ENCODE peak calls at places on chromosome 3, in eight cellular contexts. H is astrocyte of the spinal cord, U is neural progenitor cell, T is HFFc6, E is dorsolateral prefrontal cortex, I is B cell, S is lower lobe of right lung, P is foreskin fibroblast. A is an unnamed sample.

GRCh38 chr3:27094721-27095120 is 274.5 kb downstream of the NEK10 start:
- DNase-seq in H (no peak), U (no peak), T (no peak), E (no peak), I (no peak), S (no peak), P (no peak), A (no peak)

GRCh38 chr3:95994338-95994737 is 820.1 kb upstream of the EPHA6 start:
- DNase-seq in H (no peak), U (no peak), T (no peak), E (no peak), I (no peak), S (no peak), P (no peak), A (no peak)

GRCh38 chr3:98376631-98377030 is 13.8 kb upstream of the OR5K3 start:
- DNase-seq in H (no peak), U (no peak), T (no peak), E (no peak), I (no peak), S (no peak), P (no peak), A (no peak)

GRCh38 chr3:194367992-194368841 is 1.3 kb downstream of the LRRC15 start:
- DNase-seq in H (peak), U (peak), T (peak), E (no peak), I (no peak), S (no peak), P (peak), A (no peak)

GRCh38 chr3:122974764-122975162 is 52.8 kb downstream of the SEMA5B start:
- DNase-seq in H (peak), U (no peak), T (no peak), E (no peak), I (no peak), S (no peak), P (peak), A (no peak)

GRCh38 chr3:124972457-124972856 is 37.9 kb upstream of the MUC13 start:
- DNase-seq in H (no peak), U (no peak), T (no peak), E (no peak), I (no peak), S (no peak), P (no peak), A (no peak)

GRCh38 chr3:123478314-123478713 is 29.4 kb upstream of the ADCY5 start:
- DNase-seq in H (no peak), U (no peak), T (no peak), E (no peak), I (no peak), S (no peak), P (no peak), A (no peak)

GRCh38 chr3:129463736-129464135 is 23.7 kb downstream of the IFT122 start:
- DNase-seq in H (no peak), U (no peak), T (no peak), E (no peak), I (no peak), S (no peak), P (no peak), A (no peak)

GRCh38 chr3:52498134-52499054 is 3.3 kb downstream of the STAB1 start:
- DNase-seq in H (peak), U (no peak), T (no peak), E (no peak), I (peak), S (peak), P (peak), A (no peak)

GRCh38 chr3:168802761-168803160 is 707.0 kb upstream of the GOLIM4 start:
- DNase-seq in H (no peak), U (no peak), T (no peak), E (no peak), I (no peak), S (no peak), P (no peak), A (no peak)

GRCh38 chr3:151384741-151385174 is at the start of gene P2RY12:
- DNase-seq in H (no peak), U (no peak), T (no peak), E (no peak), I (no peak), S (no peak), P (no peak), A (no peak)

GRCh38 chr3:58251653-58252052 is 14.1 kb downstream of the ABHD6 start:
- DNase-seq in H (peak), U (no peak), T (no peak), E (no peak), I (no peak), S (no peak), P (no peak), A (no peak)

GRCh38 chr3:73383470-73384049 is 241.2 kb downstream of the PDZRN3 start:
- DNase-seq in H (no peak), U (no peak), T (no peak), E (no peak), I (no peak), S (no peak), P (no peak), A (no peak)

GRCh38 chr3:126835472-126836219 is 131.6 kb downstream of the CHCHD6 start:
- DNase-seq in H (peak), U (no peak), T (peak), E (no peak), I (no peak), S (no peak), P (peak), A (no peak)

GRCh38 chr3:97864-98263 is 98.7 kb upstream of the CHL1 start:
- DNase-seq in H (no peak), U (no peak), T (no peak), E (no peak), I (no peak), S (no peak), P (no peak), A (no peak)

GRCh38 chr3:123791898-123792297 is 92.2 kb downstream of the MYLK start:
- DNase-seq in H (peak), U (no peak), T (peak), E (peak), I (no peak), S (no peak), P (peak), A (no peak)

GRCh38 chr3:196631655-196632032 is 7.8 kb upstream of the NRROS start:
- DNase-seq in H (no peak), U (no peak), T (no peak), E (no peak), I (no peak), S (no peak), P (no peak), A (no peak)

GRCh38 chr3:86954226-86954625 is 36.7 kb downstream of the VGLL3 start:
- DNase-seq in H (no peak), U (no peak), T (peak), E (no peak), I (no peak), S (no peak), P (no peak), A (no peak)

GRCh38 chr3:163573324-163573723 is 1505.0 kb downstream of the SI start:
- DNase-seq in H (no peak), U (no peak), T (no peak), E (no peak), I (no peak), S (no peak), P (no peak), A (no peak)

GRCh38 chr3:182325213-182325941 is 467.9 kb upstream of the ATP11B start:
- DNase-seq in H (peak), U (no peak), T (no peak), E (no peak), I (no peak), S (no peak), P (no peak), A (no peak)

GRCh38 chr3:100289339-100289738 is 28.5 kb downstream of the TBC1D23 start:
- DNase-seq in H (no peak), U (no peak), T (peak), E (no peak), I (no peak), S (no peak), P (no peak), A (no peak)

GRCh38 chr3:179333084-179333483 is 10.3 kb downstream of the ZNF639 start:
- DNase-seq in H (no peak), U (no peak), T (no peak), E (no peak), I (no peak), S (no peak), P (no peak), A (no peak)

GRCh38 chr3:114878119-114878839 is 268.8 kb downstream of the ZBTB20 start:
- DNase-seq in H (peak), U (no peak), T (peak), E (no peak), I (no peak), S (no peak), P (peak), A (no peak)

GRCh38 chr3:71926242-71926560 is 141.3 kb upstream of the PROK2 start:
- DNase-seq in H (peak), U (peak), T (no peak), E (no peak), I (no peak), S (no peak), P (no peak), A (no peak)

GRCh38 chr3:124097362-124098120 is 105.6 kb upstream of the ROPN1 start:
- DNase-seq in H (no peak), U (no peak), T (no peak), E (no peak), I (no peak), S (no peak), P (no peak), A (no peak)

GRCh38 chr3:42101048-42101447 is 9.9 kb downstream of the TRAK1 start:
- DNase-seq in H (peak), U (no peak), T (peak), E (no peak), I (no peak), S (peak), P (peak), A (no peak)

GRCh38 chr3:25831578-25831977 is 41.7 kb downstream of the OXSM start:
- DNase-seq in H (peak), U (peak), T (peak), E (no peak), I (no peak), S (no peak), P (peak), A (no peak)

GRCh38 chr3:159732172-159733111 is 256.2 kb upstream of the IL12A start:
- DNase-seq in H (peak), U (peak), T (peak), E (no peak), I (no peak), S (no peak), P (peak), A (no peak)

GRCh38 chr3:14216257-14217048 is 37.8 kb downstream of the LSM3 start:
- DNase-seq in H (peak), U (peak), T (no peak), E (peak), I (peak), S (no peak), P (no peak), A (no peak)

GRCh38 chr3:120894285-120894684 is 13.7 kb upstream of the STXBP5L start:
- DNase-seq in H (peak), U (peak), T (peak), E (no peak), I (no peak), S (no peak), P (no peak), A (no peak)

GRCh38 chr3:169120928-169121327 is 542.6 kb downstream of the MECOM start:
- DNase-seq in H (no peak), U (no peak), T (no peak), E (no peak), I (no peak), S (no peak), P (no peak), A (no peak)

GRCh38 chr3:26712211-26713026 is 89.8 kb downstream of the LRRC3B start:
- DNase-seq in H (peak), U (peak), T (no peak), E (no peak), I (no peak), S (no peak), P (no peak), A (no peak)

GRCh38 chr3:157544501-157545139 is 41.4 kb upstream of the VEPH1 start:
- DNase-seq in H (peak), U (no peak), T (no peak), E (no peak), I (no peak), S (no peak), P (peak), A (no peak)

GRCh38 chr3:34056951-34057390 is 258.5 kb downstream of the PDCD6IP start:
- DNase-seq in H (peak), U (no peak), T (no peak), E (no peak), I (no peak), S (no peak), P (no peak), A (no peak)

GRCh38 chr3:23761440-23761896 is 44.3 kb upstream of the UBE2E1 start:
- DNase-seq in H (peak), U (peak), T (peak), E (no peak), I (no peak), S (no peak), P (peak), A (no peak)
- TF ChIP-seq CTCF in H (peak), U (peak), T (peak), E (no peak), I (no peak), S (peak), P (peak), A (peak)

GRCh38 chr3:192928720-192929119 is 11.1 kb upstream of the MB21D2 start:
- DNase-seq in H (no peak), U (no peak), T (no peak), E (no peak), I (no peak), S (no peak), P (no peak), A (no peak)
- TF ChIP-seq CTCF in H (no peak), U (no peak), T (no peak), E (no peak), I (no peak), S (no peak), P (no peak), A (no peak)

GRCh38 chr3:175294793-175295192 is 435.7 kb downstream of the NAALADL2 start:
- DNase-seq in H (no peak), U (no peak), T (no peak), E (no peak), I (no peak), S (no peak), P (no peak), A (no peak)
- TF ChIP-seq CTCF in H (no peak), U (no peak), T (no peak), E (no peak), I (no peak), S (no peak), P (no peak), A (no peak)

DNA sequence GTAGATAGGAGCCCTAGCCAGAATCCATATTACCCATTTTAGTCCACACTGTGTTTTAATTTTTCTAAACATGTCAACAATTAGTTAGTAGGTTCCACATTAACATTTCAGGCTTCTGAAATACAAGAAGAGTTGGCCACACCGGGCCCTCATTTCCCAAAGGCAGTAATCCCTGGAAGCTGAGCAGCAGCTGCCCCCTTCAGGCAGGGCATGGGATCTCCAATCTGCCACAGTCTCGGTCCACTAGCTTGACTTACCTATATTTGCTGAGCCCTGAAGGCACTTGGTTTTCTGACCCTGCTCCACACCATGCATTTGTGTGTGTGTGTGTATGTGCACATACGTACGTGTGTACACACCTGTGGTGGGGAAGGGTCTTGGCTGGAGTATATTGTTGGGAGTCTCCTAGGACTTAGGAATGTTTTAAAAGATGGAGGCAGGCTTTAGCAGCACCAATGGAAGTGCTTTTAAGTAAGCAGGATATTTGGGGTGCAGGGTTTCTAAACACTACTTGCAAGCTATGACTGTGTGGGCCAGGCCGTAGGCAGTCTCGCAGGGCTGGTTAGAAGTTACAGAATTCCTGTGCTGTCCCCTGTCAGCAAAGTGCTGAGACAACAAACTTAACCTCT is 71.2 kb upstream of the SOX14 start:
- DNase-seq in H (no peak), U (peak), T (no peak), E (no peak), I (no peak), S (no peak), P (no peak), A (no peak)
- TF ChIP-seq CTCF in H (no peak), U (peak), T (no peak), E (peak), I (no peak), S (peak), P (no peak), A (peak)

GRCh38 chr3:39396690-39397089 is 9.8 kb upstream of the RPSA start:
- DNase-seq in H (no peak), U (no peak), T (no peak), E (no peak), I (no peak), S (no peak), P (no peak), A (no peak)

GRCh38 chr3:39401983-39402382 is 4.5 kb upstream of the RPSA start:
- DNase-seq in H (no peak), U (no peak), T (no peak), E (no peak), I (no peak), S (no peak), P (no peak), A (no peak)

DNA sequence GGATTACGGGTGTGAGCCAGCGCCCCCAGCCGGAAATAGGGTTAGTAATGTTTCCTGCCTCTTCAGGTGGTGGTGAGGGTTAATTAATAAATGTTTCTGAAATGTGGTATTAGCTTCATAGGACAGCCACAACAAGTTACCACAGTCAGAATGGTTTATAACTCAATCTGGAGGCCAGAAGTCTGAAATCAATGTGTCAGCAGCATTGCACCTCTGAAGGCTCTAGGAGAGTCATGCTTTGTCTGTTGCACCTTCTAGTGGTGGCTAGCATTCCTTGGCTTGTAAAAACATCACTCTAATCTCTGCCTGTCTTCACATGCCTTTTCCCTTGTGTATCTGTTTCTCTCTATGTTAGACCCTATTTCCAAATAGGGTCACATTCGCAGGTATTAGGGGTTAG is 7.8 kb upstream of the RPSA start:
- DNase-seq in H (no peak), U (no peak), T (no peak), E (no peak), I (no peak), S (no peak), P (no peak), A (no peak)
- TF ChIP-seq CTCF in H (no peak), U (no peak), T (peak), E (no peak), I (no peak), S (no peak), P (no peak), A (no peak)

GRCh38 chr3:119035014-119035346 is 334 bp upstream of the IGSF11 start:
- DNase-seq in H (no peak), U (no peak), T (no peak), E (no peak), I (no peak), S (no peak), P (no peak), A (no peak)

GRCh38 chr3:119033393-119034255 is 1.0 kb downstream of the IGSF11 start:
- DNase-seq in H (no peak), U (no peak), T (no peak), E (no peak), I (no peak), S (no peak), P (no peak), A (no peak)

DNA sequence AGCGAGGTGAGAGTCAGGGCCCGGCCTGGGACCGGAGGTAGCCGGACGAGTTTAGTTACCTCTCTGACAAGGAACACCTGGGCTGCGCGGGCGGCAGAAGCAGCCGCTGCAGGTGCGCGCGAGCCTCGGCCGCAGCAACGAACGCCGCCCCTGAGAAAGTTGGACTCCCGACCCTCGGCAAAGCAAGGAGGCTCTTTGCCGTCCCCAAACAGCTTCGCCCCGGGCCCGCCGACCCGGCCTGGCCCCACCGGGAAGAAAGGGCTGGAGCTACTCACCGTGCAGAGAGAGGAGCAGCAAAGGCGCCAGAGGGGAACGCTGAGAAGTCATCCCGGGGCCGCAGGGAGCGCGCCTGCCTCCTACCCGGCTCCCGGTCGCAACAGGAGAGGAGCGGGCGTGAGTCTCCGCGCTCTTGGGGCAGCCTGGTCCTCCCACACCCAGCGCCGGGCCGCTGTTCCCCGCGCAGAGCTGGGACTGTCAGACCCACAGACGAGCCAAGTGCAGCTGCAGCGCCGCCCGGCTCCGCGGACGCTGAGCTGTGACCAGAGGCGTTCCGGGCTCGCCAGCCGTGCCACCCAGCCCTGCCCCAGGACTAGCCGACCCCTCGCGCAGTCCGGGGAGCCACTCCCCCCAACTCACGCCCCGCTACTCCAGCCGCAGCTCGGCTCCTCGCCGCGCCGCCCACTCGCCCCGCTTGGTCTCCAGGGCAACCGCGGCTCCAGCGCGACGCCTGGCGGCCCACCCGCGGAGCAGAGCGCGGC is at the start of gene IGSF11:
- DNase-seq in H (peak), U (peak), T (no peak), E (peak), I (peak), S (peak), P (peak), A (peak)
- TF ChIP-seq CTCF in H (no peak), U (peak), T (peak), E (peak), I (peak), S (peak), P (peak), A (peak)

GRCh38 chr3:142366434-142366833 is 81.4 kb downstream of the XRN1 start:
- DNase-seq in H (no peak), U (no peak), T (peak), E (no peak), I (no peak), S (no peak), P (no peak), A (no peak)
- TF ChIP-seq CTCF in H (peak), U (peak), T (peak), E (no peak), I (no peak), S (no peak), P (peak), A (peak)

GRCh38 chr3:110123929-110124328 is 786.6 kb upstream of the DPPA4 start:
- DNase-seq in H (no peak), U (no peak), T (no peak), E (no peak), I (no peak), S (no peak), P (no peak), A (no peak)

DNA sequence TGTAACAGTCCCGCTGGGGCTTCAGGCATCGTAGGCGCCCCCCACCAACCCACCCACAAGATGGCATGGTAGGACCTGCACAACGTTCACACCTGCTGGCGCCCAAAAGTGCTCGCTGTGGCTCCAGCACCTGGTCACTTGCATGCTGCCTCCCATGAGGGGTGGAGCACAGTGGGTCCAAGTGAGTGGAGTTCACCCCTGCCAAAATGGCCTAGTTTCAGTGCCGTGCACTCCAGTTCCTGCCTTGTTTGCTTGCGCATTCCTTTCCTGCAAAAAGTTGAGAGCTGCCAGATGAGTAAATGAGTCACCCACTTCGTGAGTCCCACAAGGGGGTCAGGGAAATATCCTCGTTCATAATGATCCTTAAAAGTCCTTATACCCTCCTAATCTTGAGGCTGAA is 788.7 kb upstream of the DPPA4 start:
- DNase-seq in H (no peak), U (no peak), T (no peak), E (no peak), I (no peak), S (peak), P (no peak), A (no peak)
- TF ChIP-seq CTCF in H (no peak), U (no peak), T (no peak), E (no peak), I (no peak), S (no peak), P (no peak), A (no peak)

GRCh38 chr3:61936344-61936937 is 375.1 kb downstream of the PTPRG start:
- DNase-seq in H (no peak), U (peak), T (peak), E (no peak), I (no peak), S (no peak), P (no peak), A (no peak)
- TF ChIP-seq CTCF in H (peak), U (peak), T (peak), E (peak), I (peak), S (peak), P (peak), A (peak)